ENCODE peak calls at places on chromosomes 4 and X, in eight cellular contexts. G is AG10803; W is cardiac muscle cell; N is tibial artery; X is stimulated activated CD4-positive, alpha-beta T cell treated with anti-CD3 and anti-CD28 coated beads, TNF-alpha, amount 100 ng/mL, for 4 hours; V is Peyer's patch; M is suprapubic skin; E is tibial nerve. Q is an unnamed sample.

GRCh38 chr4:157115613-157116340 is 39.8 kb downstream of the GLRB start:
- DNase-seq in G (peak), W (peak), N (no peak), X (no peak), V (no peak), M (no peak), E (no peak), Q (no peak)

GRCh38 chr4:70849277-70849676 is 9.6 kb upstream of the GRSF1 start:
- DNase-seq in G (no peak), W (no peak), N (no peak), X (no peak), V (no peak), M (no peak), E (no peak), Q (no peak)

GRCh38 chrX:151712253-151712652 is 3.6 kb upstream of the FATE1 start:
- DNase-seq in G (no peak), W (no peak), N (no peak), X (no peak), V (peak), M (no peak), E (no peak), Q (no peak)

GRCh38 chr4:113636438-113636818 is 125.1 kb downstream of the CAMK2D start:
- DNase-seq in G (no peak), W (no peak), N (no peak), X (no peak), V (no peak), M (no peak), E (no peak), Q (no peak)

GRCh38 chr4:42359686-42360085 is 37.6 kb upstream of the SHISA3 start:
- DNase-seq in G (peak), W (peak), N (no peak), X (no peak), V (no peak), M (no peak), E (no peak), Q (no peak)

GRCh38 chrX:34632404-34632803 is 24.7 kb downstream of the TMEM47 start:
- DNase-seq in G (no peak), W (peak), N (no peak), X (no peak), V (no peak), M (no peak), E (no peak), Q (no peak)

GRCh38 chr4:112589207-112589606 is 47.5 kb downstream of the ZGRF1 start:
- DNase-seq in G (peak), W (peak), N (no peak), X (no peak), V (no peak), M (no peak), E (no peak), Q (no peak)

GRCh38 chr4:124144302-124144701 is 568.2 kb downstream of the ANKRD50 start:
- DNase-seq in G (peak), W (peak), N (no peak), X (no peak), V (no peak), M (no peak), E (no peak), Q (no peak)

GRCh38 chr4:87188932-87189331 is 31.5 kb downstream of the KLHL8 start:
- DNase-seq in G (no peak), W (no peak), N (no peak), X (no peak), V (no peak), M (no peak), E (no peak), Q (no peak)

GRCh38 chr4:156534205-156534604 is 437.4 kb downstream of the PDGFC start:
- DNase-seq in G (no peak), W (no peak), N (no peak), X (no peak), V (no peak), M (no peak), E (no peak), Q (no peak)

GRCh38 chr4:8909548-8909947 is 37.9 kb upstream of the HMX1 start:
- DNase-seq in G (no peak), W (no peak), N (no peak), X (no peak), V (no peak), M (no peak), E (no peak), Q (no peak)

GRCh38 chr4:131540256-131540655 is 1608.8 kb upstream of the PCDH10 start:
- DNase-seq in G (no peak), W (no peak), N (no peak), X (no peak), V (no peak), M (no peak), E (no peak), Q (no peak)

GRCh38 chr4:8709729-8710360 is 117.3 kb downstream of the CPZ start:
- DNase-seq in G (no peak), W (no peak), N (peak), X (no peak), V (peak), M (peak), E (peak), Q (no peak)

GRCh38 chr4:89556596-89557305 is 249.2 kb upstream of the GPRIN3 start:
- DNase-seq in G (no peak), W (peak), N (no peak), X (no peak), V (no peak), M (no peak), E (no peak), Q (no peak)

GRCh38 chrX:44651347-44651746 is 108.7 kb upstream of the FUNDC1 start:
- DNase-seq in G (no peak), W (peak), N (no peak), X (no peak), V (no peak), M (no peak), E (no peak), Q (no peak)

GRCh38 chr4:83876047-83876446 is 340.1 kb downstream of the GPAT3 start:
- DNase-seq in G (peak), W (no peak), N (no peak), X (no peak), V (no peak), M (no peak), E (no peak), Q (no peak)

GRCh38 chrX:129875669-129876068 is 30.3 kb upstream of the UTP14A start:
- DNase-seq in G (peak), W (peak), N (no peak), X (no peak), V (no peak), M (no peak), E (no peak), Q (no peak)

GRCh38 chrX:136272325-136272724 is 21.1 kb upstream of the MAP7D3 start:
- DNase-seq in G (peak), W (no peak), N (no peak), X (no peak), V (no peak), M (no peak), E (no peak), Q (no peak)

GRCh38 chr4:41141910-41142309 is 72.4 kb downstream of the APBB2 start:
- DNase-seq in G (peak), W (peak), N (no peak), X (no peak), V (no peak), M (no peak), E (no peak), Q (no peak)

GRCh38 chrX:82757614-82758013 is 750.5 kb upstream of the POU3F4 start:
- DNase-seq in G (no peak), W (no peak), N (no peak), X (no peak), V (no peak), M (no peak), E (no peak), Q (no peak)

GRCh38 chr4:20418865-20419451 is 167.3 kb downstream of the SLIT2 start:
- DNase-seq in G (peak), W (peak), N (no peak), X (no peak), V (no peak), M (no peak), E (no peak), Q (no peak)

GRCh38 chrX:21747523-21747922 is 10.4 kb downstream of the SMPX start:
- DNase-seq in G (peak), W (peak), N (no peak), X (no peak), V (no peak), M (no peak), E (no peak), Q (no peak)

GRCh38 chrX:110218591-110218990 is 99.3 kb downstream of the AMMECR1 start:
- DNase-seq in G (peak), W (peak), N (no peak), X (no peak), V (no peak), M (no peak), E (no peak), Q (no peak)

GRCh38 chr4:41550308-41550707 is 12.4 kb downstream of the LIMCH1 start:
- DNase-seq in G (peak), W (peak), N (no peak), X (no peak), V (no peak), M (no peak), E (no peak), Q (no peak)

GRCh38 chrX:11119295-11119943 is 8.3 kb downstream of the HCCS start:
- DNase-seq in G (no peak), W (no peak), N (no peak), X (no peak), V (no peak), M (no peak), E (no peak), Q (no peak)

GRCh38 chr4:69860007-69860406 is at the start of gene SULT1E1:
- DNase-seq in G (no peak), W (peak), N (no peak), X (no peak), V (no peak), M (no peak), E (no peak), Q (no peak)

GRCh38 chr4:102525099-102525498 is 23.9 kb downstream of the NFKB1 start:
- DNase-seq in G (peak), W (peak), N (no peak), X (no peak), V (no peak), M (no peak), E (no peak), Q (no peak)

GRCh38 chr4:79297479-79297878 is 28.4 kb downstream of the NAA11 start:
- DNase-seq in G (no peak), W (no peak), N (no peak), X (no peak), V (no peak), M (no peak), E (no peak), Q (no peak)

GRCh38 chr4:73422458-73422752 is 13.6 kb upstream of the AFP start:
- DNase-seq in G (no peak), W (no peak), N (no peak), X (no peak), V (no peak), M (no peak), E (no peak), Q (no peak)

GRCh38 chrX:47568656-47569295 is 7.8 kb downstream of the ARAF start:
- DNase-seq in G (no peak), W (no peak), N (no peak), X (no peak), V (no peak), M (no peak), E (no peak), Q (no peak)

GRCh38 chr4:72896515-72896914 is 173.0 kb downstream of the COX18 start:
- DNase-seq in G (peak), W (peak), N (no peak), X (no peak), V (no peak), M (no peak), E (no peak), Q (no peak)

GRCh38 chr4:48967101-48967500 is 19.0 kb upstream of the CWH43 start:
- DNase-seq in G (no peak), W (no peak), N (no peak), X (no peak), V (no peak), M (no peak), E (no peak), Q (no peak)

GRCh38 chr4:159178147-159178541 is 75.3 kb downstream of the RAPGEF2 start:
- DNase-seq in G (peak), W (peak), N (no peak), X (no peak), V (no peak), M (no peak), E (no peak), Q (no peak)

GRCh38 chr4:101970555-101970954 is 180.0 kb downstream of the BANK1 start:
- DNase-seq in G (no peak), W (no peak), N (no peak), X (no peak), V (no peak), M (no peak), E (no peak), Q (no peak)

GRCh38 chr4:85803846-85804245 is 328.9 kb downstream of the ARHGAP24 start:
- DNase-seq in G (no peak), W (no peak), N (no peak), X (no peak), V (peak), M (no peak), E (no peak), Q (no peak)

GRCh38 chr4:4384837-4385236 is 2.1 kb upstream of the NSG1 start:
- DNase-seq in G (no peak), W (peak), N (no peak), X (no peak), V (no peak), M (no peak), E (no peak), Q (no peak)

GRCh38 chr4:47551682-47552081 is 66.6 kb downstream of the ATP10D start:
- DNase-seq in G (no peak), W (no peak), N (no peak), X (no peak), V (no peak), M (no peak), E (no peak), Q (no peak)

GRCh38 chr4:78439328-78439727 is 112.2 kb upstream of the ANXA3 start:
- DNase-seq in G (no peak), W (peak), N (no peak), X (no peak), V (peak), M (no peak), E (no peak), Q (no peak)